ENCODE peak calls at places on chromosomes 3 and 15, in nine cellular contexts. Z is non-pigmented ciliary epithelial cell; X is left ventricle myocardium inferior; F is AG20443; N is central memory CD8-positive, alpha-beta T cell; C is activated B cell treated with CpG ODN at 0.5 μM for 24 hours; J is progenitor cell of endocrine pancreas; G is activated CD8-positive, alpha-beta memory T cell treated with anti-CD3 and anti-CD28 coated beads for 48 hours; U is HEK293T. T is an unnamed sample.
A peak's percentile ranks its signal among the peaks of the same experiment; 100 is the strongest.

GRCh38 chr15:71937650-71938311 is 127.4 kb downstream of the NR2E3 start:
- DNase-seq in Z (no peak), G (no peak), F (no peak), X (no peak), N (no peak), C (no peak), U (no peak), J (no peak), T (no peak)

GRCh38 chr3:50472958-50473357 is 30.5 kb downstream of the CACNA2D2 start:
- DNase-seq in N (peak; percentile 25), U (no peak), X (no peak), F (no peak), J (no peak), G (no peak), C (no peak), Z (no peak), T (no peak)

GRCh38 chr3:69948246-69948862 is 51.2 kb upstream of the SAMMSON start:
- DNase-seq in J (no peak), G (no peak), Z (peak; percentile 18), F (peak; percentile 38), U (peak; percentile 15), X (no peak), C (no peak), N (no peak), T (no peak)

GRCh38 chr15:56327721-56328502 is 37.3 kb upstream of the TEX9 start:
- DNase-seq in N (no peak), X (no peak), U (no peak), Z (no peak), F (no peak), G (no peak), C (no peak), J (no peak), T (no peak)

GRCh38 chr3:9087831-9088413 is 124.7 kb upstream of the RAD18 start:
- DNase-seq in Z (no peak), J (no peak), C (no peak), F (no peak), X (no peak), N (no peak), U (no peak), G (no peak), T (no peak)

GRCh38 chr3:119964294-119964693 is 130.0 kb downstream of the GSK3B start:
- DNase-seq in U (no peak), G (no peak), F (no peak), J (no peak), N (no peak), X (no peak), Z (no peak), C (no peak), T (no peak)

GRCh38 chr15:67720556-67721175 is 104.6 kb upstream of the SKOR1 start:
- DNase-seq in F (no peak), Z (no peak), X (no peak), N (no peak), J (no peak), C (no peak), U (peak; percentile 48), G (no peak), T (no peak)

GRCh38 chr3:9878700-9879099 is 1.4 kb downstream of the CIDEC start:
- DNase-seq in Z (no peak), X (no peak), C (no peak), U (no peak), G (no peak), N (no peak), F (no peak), J (no peak), T (no peak)

GRCh38 chr15:76514292-76514691 is 177.7 kb downstream of the ISL2 start:
- DNase-seq in C (no peak), J (no peak), Z (no peak), X (no peak), G (no peak), U (no peak), N (no peak), F (no peak), T (no peak)